ENCODE peak calls at places on chromosomes 3 and 15, in eight cellular contexts. Z is adrenal gland, E is GM23248, K is ovary, D is uterus, S is MG63, Y is tibial artery, G is cardiac muscle cell. X is an unnamed sample. For H3K27me3, the result is how much of the 10 kb centered on the place peaks cover.

GRCh38 chr3:88307666-88308065 is 157.9 kb downstream of the C3orf38 start:
- DNase-seq in D (no peak), Z (no peak), G (no peak), E (no peak), K (no peak), Y (no peak), S (no peak), X (no peak)

GRCh38 chr3:183285828-183286457 is 32.9 kb downstream of the B3GNT5 start:
- DNase-seq in D (peak), K (peak), E (peak), S (peak), G (peak), Y (peak), Z (peak), X (peak)

GRCh38 chr3:46516521-46516920 is 18.7 kb downstream of the RTP3 start:
- DNase-seq in Z (no peak), S (no peak), Y (no peak), K (no peak), D (no peak), E (no peak), G (peak), X (no peak)

GRCh38 chr15:72341361-72341760 is 21.4 kb upstream of the CELF6 start:
- DNase-seq in G (peak), K (no peak), D (no peak), E (peak), S (peak), Y (no peak), Z (no peak), X (no peak)

GRCh38 chr3:11930084-11930483 is 74.1 kb upstream of the SYN2 start:
- DNase-seq in S (no peak), D (no peak), Y (peak), K (no peak), G (no peak), E (no peak), Z (no peak), X (no peak)

GRCh38 chr15:35071071-35071470 is 14.0 kb downstream of the NANOGP8 start:
- DNase-seq in E (no peak), G (no peak), Y (no peak), K (no peak), D (no peak), Z (no peak), S (no peak), X (no peak)

GRCh38 chr3:150172356-150172755 is 201.7 kb upstream of the PFN2 start:
- DNase-seq in Y (no peak), S (no peak), E (no peak), G (no peak), Z (no peak), K (no peak), D (no peak), X (no peak)

GRCh38 chr3:46574263-46574662 is 8.2 kb upstream of the LRRC2 start:
- DNase-seq in K (no peak), G (no peak), Z (no peak), S (no peak), Y (no peak), E (no peak), D (no peak), X (no peak)

GRCh38 chr15:74781673-74782595 is at the start of gene CSK:
- DNase-seq in D (no peak), K (peak), Z (peak), S (peak), G (peak), E (peak), Y (peak), X (no peak)

GRCh38 chr15:64070965-64071851 is 22.4 kb downstream of the CIAO2A start:
- DNase-seq in D (peak), K (peak), S (peak), G (peak), E (peak), Z (peak), Y (peak), X (peak)

GRCh38 chr3:156750874-156751245 is 75.3 kb upstream of the LEKR1 start:
- DNase-seq in G (peak), S (peak), D (no peak), E (peak), Y (no peak), Z (no peak), K (no peak), X (peak)

GRCh38 chr15:63041982-63042878 is at the start of gene TPM1:
- DNase-seq in K (peak), Z (no peak), S (peak), G (peak), D (peak), Y (peak), E (peak), X (peak)

GRCh38 chr15:77578641-77579372 is 53.9 kb downstream of the LINGO1 start:
- DNase-seq in Z (no peak), D (no peak), S (no peak), Y (no peak), G (no peak), K (no peak), E (no peak), X (no peak)

GRCh38 chr3:139129892-139130291 is 85.2 kb upstream of the PRR23C start:
- DNase-seq in S (no peak), K (no peak), Z (no peak), D (no peak), Y (no peak), G (no peak), E (no peak), X (no peak)

GRCh38 chr3:187748050-187748481 is 2.8 kb upstream of the BCL6 start:
- DNase-seq in Z (peak), D (peak), G (peak), S (peak), Y (peak), K (peak), E (peak), X (no peak)

GRCh38 chr3:178804606-178805005 is 267.0 kb downstream of the ZMAT3 start:
- DNase-seq in G (no peak), K (no peak), E (no peak), S (no peak), Z (no peak), Y (no peak), D (no peak), X (peak)

GRCh38 chr15:50736823-50737222 is 28.7 kb downstream of the SPPL2A start:
- DNase-seq in Z (no peak), Y (no peak), S (no peak), D (no peak), K (no peak), G (no peak), E (no peak), X (no peak)

GRCh38 chr3:99678023-99678422 is 39.6 kb downstream of the COL8A1 start:
- DNase-seq in G (peak), K (peak), S (peak), E (peak), Z (no peak), D (peak), Y (peak), X (peak)

GRCh38 chr3:53938645-53939044 is 47.0 kb upstream of the SELENOK start:
- DNase-seq in G (peak), D (no peak), Y (no peak), E (peak), Z (peak), S (no peak), K (peak), X (no peak)

GRCh38 chr15:77507911-77508310 is 87.2 kb downstream of the HMG20A start:
- DNase-seq in Z (no peak), D (peak), G (peak), Y (no peak), E (peak), S (peak), K (peak), X (no peak)

GRCh38 chr3:99468918-99469317 is 169.5 kb upstream of the COL8A1 start:
- DNase-seq in S (no peak), G (no peak), Y (no peak), D (no peak), E (no peak), Z (no peak), K (no peak), X (no peak)

GRCh38 chr3:42655980-42656679 is 2.6 kb downstream of the ZBTB47 start:
- DNase-seq in G (peak), S (peak), Y (peak), K (peak), D (no peak), E (peak), Z (peak), X (no peak)

GRCh38 chr3:177554900-177555759 is 357.8 kb upstream of the TBL1XR1 start:
- DNase-seq in Z (no peak), G (peak), Y (no peak), S (peak), E (peak), K (no peak), D (no peak), X (peak)

GRCh38 chr15:47688573-47689086 is 28.7 kb upstream of the SEMA6D start:
- DNase-seq in E (peak), D (no peak), G (peak), S (peak), Z (no peak), Y (no peak), K (no peak), X (peak)

GRCh38 chr15:62770111-62770660 is 272.4 kb upstream of the TPM1 start:
- DNase-seq in S (no peak), G (no peak), Z (no peak), D (no peak), E (peak), K (no peak), Y (no peak), X (no peak)

GRCh38 chr15:48190932-48191573 is 412 bp upstream of the CTXN2 start:
- DNase-seq in D (no peak), E (peak), Z (peak), K (peak), G (peak), Y (peak), S (peak), X (no peak)

GRCh38 chr3:19866751-19867347 is 67.2 kb downstream of the EFHB start:
- DNase-seq in E (peak), Y (no peak), D (peak), G (peak), K (peak), Z (peak), S (peak), X (no peak)

GRCh38 chr15:75648156-75649000 is 666 bp downstream of the SNX33 start:
- DNase-seq in D (peak), Y (no peak), E (peak), Z (peak), S (peak), K (peak), G (peak), X (no peak)

GRCh38 chr15:28945626-28946215 is 59.9 kb downstream of the APBA2 start:
- DNase-seq in Y (peak), G (no peak), E (no peak), D (no peak), S (no peak), Z (no peak), K (no peak), X (no peak)

GRCh38 chr3:30890907-30891306 is 3.6 kb downstream of the GADL1 start:
- DNase-seq in Z (no peak), G (no peak), S (no peak), K (no peak), D (no peak), E (no peak), Y (no peak), X (no peak)

GRCh38 chr3:129571605-129572547 is 28.9 kb downstream of the H1-8 start:
- DNase-seq in G (no peak), Y (no peak), K (no peak), E (no peak), S (no peak), Z (no peak), D (no peak), X (no peak)

GRCh38 chr3:194204036-194204792 is 68.3 kb downstream of the HES1 start:
- DNase-seq in E (no peak), Z (no peak), D (no peak), K (no peak), S (no peak), G (no peak), Y (no peak), X (no peak)

GRCh38 chr3:194204793-194205065 is 68.8 kb downstream of the HES1 start:
- DNase-seq in S (no peak), Z (no peak), D (no peak), K (no peak), G (no peak), E (no peak), Y (no peak), X (no peak)

GRCh38 chr3:194201953-194202666 is 66.2 kb downstream of the HES1 start:
- DNase-seq in K (no peak), G (peak), D (no peak), Z (no peak), E (no peak), S (no peak), Y (no peak), X (no peak)

GRCh38 chr3:194205675-194206133 is 69.8 kb downstream of the HES1 start:
- DNase-seq in E (no peak), Z (no peak), K (no peak), S (no peak), G (no peak), D (no peak), Y (no peak), X (no peak)

GRCh38 chr3:194203482-194204035 is 67.6 kb downstream of the HES1 start:
- DNase-seq in Z (no peak), S (no peak), G (no peak), K (no peak), Y (no peak), E (no peak), D (no peak), X (no peak)
- H3K4me3 ChIP-seq in Z (no peak), S (no peak), G (peak), K (no peak), Y (no peak), E (peak), D (no peak), X (no peak)

GRCh38 chr15:73767794-73768501 is 14.8 kb upstream of the INSYN1 start:
- DNase-seq in G (no peak), Z (no peak), D (no peak), E (no peak), Y (no peak), S (no peak), K (no peak), X (no peak)
- H3K27me3 ChIP-seq in G (under half), Z (under half), D (under half), E (under half), Y (under half), S (under half), K (under half), X (under half)

DNA sequence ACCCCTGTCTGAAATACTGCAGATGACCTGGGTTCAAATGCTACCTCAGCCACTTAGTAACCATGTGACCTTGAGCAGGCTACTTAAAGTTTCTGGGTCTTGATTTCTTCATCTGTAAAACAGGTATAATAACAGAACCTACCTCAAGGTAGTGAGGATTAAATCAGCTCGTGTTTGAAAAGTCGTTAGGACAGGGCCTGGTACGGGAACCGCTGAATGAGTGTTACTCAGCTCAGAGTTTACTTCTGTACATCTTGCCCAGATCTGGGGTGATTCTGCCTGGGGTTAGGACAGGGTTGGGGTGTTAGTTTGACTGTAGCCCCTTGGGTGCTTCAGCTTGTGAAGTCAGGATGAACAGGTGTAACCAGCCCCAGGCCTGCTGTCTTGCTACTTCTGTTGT is 1.8 kb downstream of the SEMA4B start:
- DNase-seq in K (no peak), Z (no peak), G (no peak), E (no peak), Y (no peak), S (no peak), D (no peak), X (no peak)
- H3K4me3 ChIP-seq in K (no peak), Z (no peak), G (peak), E (no peak), Y (no peak), S (peak), D (no peak), X (no peak)

GRCh38 chr3:196214783-196215441 is 1.4 kb upstream of the SLC51A start:
- DNase-seq in D (no peak), E (no peak), Z (no peak), S (no peak), G (no peak), Y (no peak), K (peak), X (no peak)
- H3K27me3 ChIP-seq in D (under half), E (under half), Z (under half), S (under half), G (under half), Y (under half), K (under half), X (under half)

X was measured in BJ.